ENCODE peak calls at places on chromosomes 11 and 22, in five cellular contexts. C is NCI-H2107; R is fibroblast of gingiva; M is dermis microvascular lymphatic vessel endothelial cell; O is stimulated activated CD4-positive, alpha-beta T cell treated with anti-CD3 and anti-CD28 coated beads, Interleukin-15, amount 100 ng/mL, for 1 hour. W is an unnamed sample.

GRCh38 chr11:33089776-33090175 is 50.4 kb downstream of the TCP11L1 start:
- DNase-seq in C (no peak), R (no peak), M (no peak), O (no peak), W (no peak)

GRCh38 chr22:24803064-24803542 is 2.9 kb upstream of the SGSM1 start:
- DNase-seq in C (no peak), R (no peak), M (peak; percentile 26), O (no peak), W (peak; percentile 76)

GRCh38 chr11:111066861-111067260 is 178.7 kb upstream of the POU2AF2 start:
- DNase-seq in C (no peak), R (no peak), M (no peak), O (no peak), W (no peak)

GRCh38 chr11:96506041-96506440 is 116.2 kb downstream of the JRKL start:
- DNase-seq in C (no peak), R (no peak), M (no peak), O (no peak), W (no peak)

GRCh38 chr11:120125005-120125404 is 12.9 kb downstream of the TRIM29 start:
- DNase-seq in C (no peak), R (peak; percentile 7), M (no peak), O (no peak), W (no peak)

GRCh38 chr11:114036156-114036811 is 23.2 kb upstream of the ZBTB16 start:
- DNase-seq in C (no peak), R (peak; percentile 77), M (peak; percentile 40), O (peak; percentile 34), W (peak; percentile 87)

GRCh38 chr11:2699185-2699530 is 636 bp downstream of the KCNQ1OT1 start:
- DNase-seq in C (no peak), R (no peak), M (no peak), O (no peak), W (peak; percentile 28)

GRCh38 chr22:32013200-32013599 is 29.9 kb upstream of the SLC5A1 start:
- DNase-seq in C (no peak), R (no peak), M (no peak), O (no peak), W (no peak)

GRCh38 chr22:17159504-17159951 is 451 bp upstream of the HDHD5 start:
- DNase-seq in C (no peak), R (peak; percentile 23), M (no peak), O (no peak), W (peak; percentile 71)

GRCh38 chr11:125886997-125887372 is 483 bp upstream of the HYLS1 start:
- DNase-seq in C (no peak), R (peak; percentile 11), M (no peak), O (no peak), W (peak; percentile 74)

GRCh38 chr11:130413383-130414106 is 14.9 kb downstream of the ADAMTS8 start:
- DNase-seq in C (no peak), R (peak; percentile 88), M (no peak), O (no peak), W (no peak)

GRCh38 chr22:39144101-39144815 is 8.2 kb downstream of the CBX7 start:
- DNase-seq in C (no peak), R (peak; percentile 32), M (peak; percentile 14), O (peak; percentile 39), W (peak; percentile 38)

GRCh38 chr11:129313588-129314288 is 61.9 kb upstream of the BARX2 start:
- DNase-seq in C (no peak), R (peak; percentile 21), M (no peak), O (no peak), W (no peak)

GRCh38 chr11:125626381-125626950 is 1.5 kb downstream of the CHEK1 start:
- DNase-seq in C (no peak), R (no peak), M (peak; percentile 26), O (no peak), W (no peak)

GRCh38 chr11:94521684-94522083 is 9.4 kb downstream of the C11orf97 start:
- DNase-seq in C (no peak), R (no peak), M (no peak), O (no peak), W (no peak)

GRCh38 chr11:68505596-68505995 is 45.0 kb downstream of the PPP6R3 start:
- DNase-seq in C (no peak), R (no peak), M (no peak), O (no peak), W (no peak)

GRCh38 chr11:72776844-72777754 is 16.7 kb downstream of the STARD10 start:
- DNase-seq in C (no peak), R (no peak), M (no peak), O (no peak), W (no peak)

GRCh38 chr11:70078796-70079616 is 889 bp downstream of the ANO1 start:
- DNase-seq in C (no peak), R (no peak), M (no peak), O (no peak), W (no peak)

GRCh38 chr11:122745111-122745510 is 89.6 kb downstream of the UBASH3B start:
- DNase-seq in C (no peak), R (no peak), M (no peak), O (no peak), W (no peak)

GRCh38 chr22:35568751-35569725 is 28.4 kb downstream of the RASD2 start:
- DNase-seq in C (no peak), R (no peak), M (no peak), O (no peak), W (no peak)

GRCh38 chr11:57680552-57680874 is 12.6 kb downstream of the ZDHHC5 start:
- DNase-seq in C (no peak), R (no peak), M (no peak), O (no peak), W (no peak)

GRCh38 chr11:3021125-3021524 is 29.0 kb upstream of the NAP1L4 start:
- DNase-seq in C (no peak), R (no peak), M (peak; percentile 36), O (no peak), W (peak; percentile 70)

GRCh38 chr11:27934830-27935145 is 173.2 kb downstream of the KIF18A start:
- DNase-seq in C (no peak), R (peak; percentile 67), M (no peak), O (no peak), W (no peak)

GRCh38 chr22:43100223-43100622 is 10.3 kb upstream of the BIK start:
- DNase-seq in C (no peak), R (no peak), M (no peak), O (no peak), W (no peak)

GRCh38 chr11:101010899-101011298 is 118.7 kb downstream of the PGR start:
- DNase-seq in C (no peak), R (no peak), M (no peak), O (no peak), W (no peak)

GRCh38 chr11:17774232-17775034 is 39.9 kb downstream of the KCNC1 start:
- DNase-seq in C (no peak), R (no peak), M (no peak), O (no peak), W (no peak)

GRCh38 chr11:92451081-92451480 is 226.5 kb downstream of the FAT3 start:
- DNase-seq in C (no peak), R (no peak), M (no peak), O (no peak), W (no peak)

GRCh38 chr11:118602331-118602730 is 5.1 kb upstream of the PHLDB1 start:
- DNase-seq in C (no peak), R (no peak), M (no peak), O (no peak), W (peak; percentile 61)

GRCh38 chr11:44997566-44997965 is 46.9 kb upstream of the TP53I11 start:
- DNase-seq in C (no peak), R (no peak), M (no peak), O (no peak), W (no peak)

GRCh38 chr11:61111786-61112517 is 9.7 kb downstream of the CD5 start:
- DNase-seq in C (no peak), R (no peak), M (no peak), O (peak; percentile 23), W (no peak)

GRCh38 chr11:111265421-111265820 is 19.9 kb downstream of the POU2AF2 start:
- DNase-seq in C (no peak), R (no peak), M (no peak), O (no peak), W (no peak)

GRCh38 chr22:23305321-23305910 is 125.1 kb downstream of the BCR start:
- DNase-seq in C (no peak), R (peak; percentile 46), M (no peak), O (no peak), W (peak; percentile 26)

GRCh38 chr11:72280726-72281315 is 36.8 kb upstream of the PHOX2A start:
- DNase-seq in C (no peak), R (no peak), M (no peak), O (no peak), W (peak; percentile 46)

GRCh38 chr11:76768091-76769047 is 14.8 kb upstream of the TSKU start:
- DNase-seq in C (peak; percentile 33), R (no peak), M (peak; percentile 84), O (no peak), W (no peak)

GRCh38 chr22:37618674-37619073 is 10.0 kb downstream of the GGA1 start:
- DNase-seq in C (no peak), R (no peak), M (no peak), O (no peak), W (no peak)

GRCh38 chr11:85663781-85664560 is 958 bp downstream of the CREBZF start:
- DNase-seq in C (peak; percentile 16), R (peak; percentile 70), M (no peak), O (peak; percentile 77), W (peak; percentile 81)

W was measured in testis.